ENCODE peak calls at places on chromosome 1, in six cellular contexts. F is stimulated activated naive CD8-positive, alpha-beta T cell treated with anti-CD3 and anti-CD28 coated beads, Interleukin-15, amount 100 ng/mL, for 72 hours; P is NCI-H1436; U is effector memory CD4-positive, alpha-beta T cell; V is retinal pigment epithelial cell; T is hypothalamus. J is an unnamed sample.

GRCh38 chr1:40029608-40030007 is 10.9 kb upstream of the CAP1 start:
- DNase-seq in T (no peak), F (no peak), U (no peak), P (no peak), V (no peak), J (no peak)

GRCh38 chr1:24903560-24903954 is 26.5 kb downstream of the RUNX3 start:
- DNase-seq in F (no peak), U (no peak), V (no peak), P (no peak), T (no peak), J (no peak)

GRCh38 chr1:38310079-38310478 is 263.5 kb upstream of the POU3F1 start:
- DNase-seq in T (no peak), V (no peak), P (no peak), U (no peak), F (no peak), J (no peak)

GRCh38 chr1:53398091-53398490 is 61.1 kb upstream of the DMRTB1 start:
- DNase-seq in F (no peak), P (no peak), U (no peak), V (no peak), T (no peak), J (peak)

GRCh38 chr1:97379387-97380075 is 541.3 kb downstream of the DPYD start:
- DNase-seq in F (no peak), V (no peak), U (no peak), T (no peak), P (no peak), J (no peak)

GRCh38 chr1:37741130-37741529 is 23.8 kb downstream of the EPHA10 start:
- DNase-seq in V (no peak), F (no peak), P (no peak), T (no peak), U (no peak), J (no peak)

GRCh38 chr1:243723458-243724043 is 126.5 kb downstream of the AKT3 start:
- DNase-seq in F (no peak), U (no peak), T (no peak), V (no peak), P (no peak), J (no peak)

GRCh38 chr1:9701661-9702060 is 50.1 kb downstream of the PIK3CD start:
- DNase-seq in V (no peak), U (no peak), F (no peak), P (no peak), T (no peak), J (no peak)

GRCh38 chr1:45002650-45003645 is 8.2 kb downstream of the HECTD3 start:
- DNase-seq in P (no peak), V (no peak), U (no peak), F (no peak), T (no peak), J (no peak)

GRCh38 chr1:167905182-167905581 is 8.8 kb downstream of the ADCY10 start:
- DNase-seq in F (no peak), V (no peak), U (no peak), P (no peak), T (no peak), J (no peak)

GRCh38 chr1:167819849-167820683 is 93.9 kb downstream of the ADCY10 start:
- DNase-seq in V (peak), U (no peak), P (no peak), F (no peak), T (peak), J (no peak)

GRCh38 chr1:84780000-84780716 is 89.9 kb upstream of the SSX2IP start:
- DNase-seq in P (no peak), V (no peak), F (peak), T (no peak), U (no peak), J (no peak)